ENCODE peak calls at places on chromosomes 16 and 17, in four cellular contexts. K, U, C and F are unnamed samples.

GRCh38 chr16:50563989-50564388 is 15.8 kb downstream of the NKD1 start:
- DNase-seq in U (no peak), C (no peak), K (no peak), F (no peak)

GRCh38 chr16:27595993-27596392 is 46.0 kb downstream of the KATNIP start:
- DNase-seq in K (no peak), U (no peak), C (no peak), F (no peak)

GRCh38 chr16:27646811-27647210 is 96.9 kb downstream of the KATNIP start:
- DNase-seq in C (no peak), K (no peak), U (no peak), F (no peak)

GRCh38 chr17:81966343-81967243 is 5.6 kb upstream of the NOTUM start:
- DNase-seq in K (peak; percentile 69), U (no peak), C (no peak), F (no peak)

GRCh38 chr17:77354721-77355455 is 214.1 kb downstream of the SEC14L1 start:
- DNase-seq in C (peak; percentile 89), K (no peak), U (peak; percentile 66), F (no peak)

GRCh38 chr16:22623351-22623781 is 112.7 kb downstream of the NPIPB5 start:
- DNase-seq in K (no peak), U (no peak), C (no peak), F (no peak)

GRCh38 chr16:56279132-56279531 is 87.8 kb downstream of the GNAO1 start:
- DNase-seq in K (no peak), C (peak; percentile 42), U (no peak), F (peak; percentile 55)

GRCh38 chr17:1201132-1201702 is 21.4 kb upstream of the ABR start:
- DNase-seq in K (peak; percentile 80), C (no peak), U (no peak), F (peak; percentile 51)

GRCh38 chr17:44522883-44523671 is 19.9 kb upstream of the GPATCH8 start:
- DNase-seq in C (peak; percentile 77), K (peak; percentile 75), U (peak; percentile 84), F (no peak)

GRCh38 chr17:50037321-50038107 is 18.4 kb upstream of the ITGA3 start:
- DNase-seq in C (peak; percentile 93), U (no peak), K (no peak), F (no peak)

GRCh38 chr16:22681881-22682291 is 132.1 kb upstream of the HS3ST2 start:
- DNase-seq in U (no peak), K (no peak), C (peak; percentile 56), F (no peak)

GRCh38 chr17:69175812-69176517 is 34.3 kb upstream of the ABCA6 start:
- DNase-seq in C (no peak), U (peak; percentile 24), K (no peak), F (no peak)

GRCh38 chr17:80861892-80862291 is 129.7 kb upstream of the CHMP6 start:
- DNase-seq in U (peak; percentile 55), K (no peak), C (no peak), F (peak; percentile 82)

GRCh38 chr17:50262001-50262794 is 12.1 kb upstream of the TMEM92 start:
- DNase-seq in K (no peak), C (peak; percentile 59), U (no peak), F (no peak)

GRCh38 chr17:43526886-43527648 is 19.1 kb downstream of the ETV4 start:
- DNase-seq in C (no peak), K (no peak), U (no peak), F (no peak)

GRCh38 chr17:55451203-55451641 is 29.6 kb upstream of the MMD start:
- DNase-seq in U (no peak), K (no peak), C (no peak), F (peak; percentile 100)

GRCh38 chr16:77603656-77604055 is 118.7 kb upstream of the NUDT7 start:
- DNase-seq in K (no peak), C (no peak), U (no peak), F (no peak)

GRCh38 chr17:57600092-57600491 is 145.0 kb downstream of the CCDC182 start:
- DNase-seq in K (peak; percentile 28), U (no peak), C (no peak), F (peak; percentile 90)

GRCh38 chr17:49823614-49824013 is 24.3 kb downstream of the TAC4 start:
- DNase-seq in U (no peak), C (no peak), K (no peak), F (no peak)

GRCh38 chr16:1414532-1415265 is at the start of gene UNKL:
- DNase-seq in U (no peak), C (peak; percentile 81), K (peak; percentile 84), F (peak; percentile 37)

GRCh38 chr16:78444-79145 is 570 bp downstream of the MPG start:
- DNase-seq in U (peak; percentile 43), K (peak; percentile 36), C (peak; percentile 87), F (no peak)

GRCh38 chr16:241866-242265 is 7.2 kb downstream of the FAM234A start:
- DNase-seq in U (no peak), K (no peak), C (no peak), F (no peak)

GRCh38 chr17:17648762-17649161 is 32.5 kb upstream of the RAI1 start:
- DNase-seq in C (no peak), U (no peak), K (no peak), F (no peak)

GRCh38 chr17:42894283-42895184 is 6.1 kb upstream of the G6PC1 start:
- DNase-seq in C (no peak), K (no peak), U (no peak), F (no peak)

GRCh38 chr16:65069090-65069489 is 52.8 kb downstream of the CDH11 start:
- DNase-seq in C (no peak), K (no peak), U (no peak), F (no peak)

DNA sequence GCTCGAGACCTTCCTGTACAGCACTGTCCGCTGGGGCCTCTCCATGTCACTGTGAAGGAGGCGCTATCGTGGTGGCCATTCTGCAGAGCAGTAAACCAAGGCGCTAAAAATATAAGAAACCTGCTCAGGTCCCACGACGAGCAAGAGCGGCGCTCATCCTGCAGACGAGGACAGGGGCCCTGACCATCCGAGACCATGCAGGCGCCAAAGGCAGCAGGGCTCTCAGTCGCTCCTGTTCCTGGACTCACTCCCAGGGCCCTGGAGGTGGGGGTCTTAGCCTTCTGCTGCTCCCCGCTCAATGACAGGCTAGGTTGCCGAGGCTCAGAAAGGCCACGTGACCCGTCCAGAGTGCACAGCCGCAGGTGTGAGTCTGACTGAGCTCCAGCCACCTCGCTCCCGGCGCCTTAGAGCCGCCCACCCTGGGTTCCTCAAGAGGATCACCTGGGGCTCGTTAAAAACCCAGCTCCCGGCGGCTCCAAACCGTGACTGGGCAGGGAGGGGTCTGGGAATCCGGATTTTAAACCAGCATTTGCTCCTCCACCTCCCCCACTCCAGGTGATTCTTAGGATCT is 503 bp upstream of the ATP2C2 start:
- DNase-seq in C (no peak), K (no peak), U (no peak), F (no peak)
- H3K4me3 ChIP-seq in C (no peak overlapping the region), K (no peak overlapping the region), U (peak overlapping the region; percentile 46), F (no peak overlapping the region)

GRCh38 chr17:31089461-31089860 is 5.3 kb upstream of the NF1 start:
- DNase-seq in U (no peak), C (no peak), K (no peak), F (no peak)
- H3K4me3 ChIP-seq in U (no peak overlapping the region), C (no peak overlapping the region), K (no peak overlapping the region), F (no peak overlapping the region)

DNA sequence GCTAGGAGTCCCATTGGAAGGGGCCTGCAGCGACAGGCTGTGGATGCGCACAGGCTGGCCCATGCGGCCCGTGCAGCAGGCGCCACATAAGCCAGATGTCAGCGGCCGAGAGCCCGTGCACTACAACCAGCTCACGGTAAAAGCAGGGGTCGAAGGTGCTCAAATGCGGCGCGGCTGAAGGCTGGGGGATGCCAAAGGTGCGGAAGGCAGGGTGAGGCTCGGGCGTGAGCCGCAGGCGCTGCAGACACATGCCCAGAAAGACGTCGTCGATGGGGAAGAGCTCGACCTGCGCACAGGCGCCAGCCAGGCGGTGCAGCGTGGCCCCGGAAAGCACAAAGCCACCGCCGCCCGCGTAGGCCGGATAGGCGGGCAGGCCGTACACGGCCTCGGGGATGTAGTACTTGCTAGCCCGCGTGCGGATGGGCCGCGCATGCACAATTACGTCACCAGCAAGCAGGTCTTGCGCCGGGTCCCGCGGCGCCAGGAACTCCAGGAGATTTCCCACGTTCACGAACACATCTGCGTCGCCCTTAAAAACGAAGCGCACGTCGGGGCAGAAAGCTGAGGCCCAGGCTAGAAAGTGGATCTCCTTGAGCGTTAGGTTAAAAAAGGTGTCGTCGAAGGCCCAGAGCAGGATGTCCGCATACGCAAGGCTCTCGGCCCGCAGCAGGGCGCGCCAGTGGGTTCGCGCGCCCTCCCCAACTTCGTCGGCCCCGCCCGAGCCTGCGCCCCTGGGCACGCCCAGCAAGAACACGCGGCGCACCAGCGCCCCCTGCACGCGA is 1.3 kb downstream of the B3GNT9 start:
- DNase-seq in C (no peak), U (no peak), K (no peak), F (no peak)
- H3K4me3 ChIP-seq in C (peak overlapping the region; percentile 63), U (no peak overlapping the region), K (no peak overlapping the region), F (no peak overlapping the region)

GRCh38 chr16:58515125-58515870 is at the start of gene SETD6:
- DNase-seq in U (peak; percentile 57), C (peak; percentile 93), K (peak; percentile 77), F (no peak)
- H3K4me3 ChIP-seq in U (peak within 1 kb of the TSS; percentile 85), C (peak within 1 kb of the TSS; percentile 68), K (peak within 1 kb of the TSS; percentile 76), F (no peak within 1 kb of the TSS)

GRCh38 chr17:15265131-15265530 is at the start of gene PMP22:
- DNase-seq in C (no peak), U (no peak), K (no peak), F (no peak)
- H3K4me3 ChIP-seq in C (peak within 1 kb of the TSS; percentile 74), U (peak within 1 kb of the TSS; percentile 2), K (no peak within 1 kb of the TSS), F (no peak within 1 kb of the TSS)

GRCh38 chr16:12538667-12539081 is 265.0 kb downstream of the CPPED1 start:
- DNase-seq in K (no peak), C (no peak), U (no peak), F (no peak)

GRCh38 chr16:12541672-12542071 is 262.0 kb downstream of the CPPED1 start:
- DNase-seq in K (no peak), U (no peak), C (no peak), F (no peak)

GRCh38 chr16:12540290-12540689 is 263.4 kb downstream of the CPPED1 start:
- DNase-seq in C (no peak), U (no peak), K (no peak), F (no peak)

GRCh38 chr16:12536412-12536746 is 267.3 kb downstream of the CPPED1 start:
- DNase-seq in C (no peak), U (no peak), K (no peak), F (no peak)

GRCh38 chr16:12539185-12539929 is 264.3 kb downstream of the CPPED1 start:
- DNase-seq in C (no peak), U (no peak), K (no peak), F (peak; percentile 12)
- H3K4me3 ChIP-seq in C (no peak overlapping the region), U (no peak overlapping the region), K (no peak overlapping the region), F (no peak overlapping the region)